ENCODE peak calls at places on chromosomes 2 and 18, in five cellular contexts. One of them, this sample, is unnamed.

GRCh38 chr2:232028631-232029030 is 67.1 kb downstream of the DIS3L2 start:
- DNase-seq in colonic mucosa: no peak
- DNase-seq in KBM-7: no peak
- DNase-seq in left kidney: no peak
- DNase-seq in foreskin fibroblast: peak
- DNase-seq in this sample: no peak

GRCh38 chr2:197427204-197427603 is 7.6 kb downstream of the SF3B1 start:
- DNase-seq in KBM-7: no peak
- DNase-seq in left kidney: no peak
- DNase-seq in colonic mucosa: no peak
- DNase-seq in foreskin fibroblast: no peak
- DNase-seq in this sample: no peak

GRCh38 chr18:48563027-48563426 is 24.2 kb downstream of the CTIF start:
- DNase-seq in colonic mucosa: no peak
- DNase-seq in left kidney: no peak
- DNase-seq in KBM-7: peak
- DNase-seq in foreskin fibroblast: peak
- DNase-seq in this sample: peak

GRCh38 chr2:73968357-73968937 is 16.3 kb upstream of the TET3 start:
- DNase-seq in colonic mucosa: no peak
- DNase-seq in left kidney: no peak
- DNase-seq in KBM-7: no peak
- DNase-seq in foreskin fibroblast: no peak
- DNase-seq in this sample: peak

GRCh38 chr2:172109670-172110421 is 7.1 kb upstream of the DLX2 start:
- DNase-seq in KBM-7: no peak
- DNase-seq in colonic mucosa: no peak
- DNase-seq in foreskin fibroblast: no peak
- DNase-seq in left kidney: peak
- DNase-seq in this sample: no peak

GRCh38 chr2:174778479-174778962 is 14.2 kb upstream of the CHRNA1 start:
- DNase-seq in KBM-7: peak
- DNase-seq in foreskin fibroblast: peak
- DNase-seq in colonic mucosa: peak
- DNase-seq in left kidney: no peak
- DNase-seq in this sample: no peak

GRCh38 chr2:226891780-226892590 is 56.1 kb downstream of the RHBDD1 start:
- DNase-seq in left kidney: no peak
- DNase-seq in foreskin fibroblast: peak
- DNase-seq in KBM-7: no peak
- DNase-seq in colonic mucosa: no peak
- DNase-seq in this sample: no peak

GRCh38 chr2:28193552-28194383 is 198.9 kb upstream of the FOSL2 start:
- DNase-seq in KBM-7: peak
- DNase-seq in left kidney: no peak
- DNase-seq in colonic mucosa: no peak
- DNase-seq in foreskin fibroblast: no peak
- DNase-seq in this sample: peak

GRCh38 chr2:150219861-150220260 is 267.6 kb downstream of the RND3 start:
- DNase-seq in colonic mucosa: no peak
- DNase-seq in left kidney: no peak
- DNase-seq in foreskin fibroblast: no peak
- DNase-seq in KBM-7: no peak
- DNase-seq in this sample: no peak

GRCh38 chr2:180985771-180986395 is 5.5 kb downstream of the UBE2E3 start:
- DNase-seq in colonic mucosa: no peak
- DNase-seq in foreskin fibroblast: no peak
- DNase-seq in left kidney: no peak
- DNase-seq in KBM-7: peak
- DNase-seq in this sample: no peak

GRCh38 chr18:22848618-22849017 is 84.5 kb upstream of the RBBP8 start:
- DNase-seq in foreskin fibroblast: peak
- DNase-seq in left kidney: no peak
- DNase-seq in KBM-7: no peak
- DNase-seq in colonic mucosa: no peak
- DNase-seq in this sample: no peak

GRCh38 chr2:162073776-162074578 is at the start of gene DPP4:
- DNase-seq in KBM-7: peak
- DNase-seq in colonic mucosa: peak
- DNase-seq in foreskin fibroblast: peak
- DNase-seq in left kidney: peak
- DNase-seq in this sample: peak

GRCh38 chr2:126744640-126745039 is 88.7 kb downstream of the GYPC start:
- DNase-seq in left kidney: no peak
- DNase-seq in colonic mucosa: no peak
- DNase-seq in KBM-7: no peak
- DNase-seq in foreskin fibroblast: no peak
- DNase-seq in this sample: no peak

GRCh38 chr18:49459404-49460171 is 857 bp downstream of the DYM start:
- DNase-seq in KBM-7: peak
- DNase-seq in left kidney: no peak
- DNase-seq in foreskin fibroblast: peak
- DNase-seq in colonic mucosa: no peak
- DNase-seq in this sample: peak

GRCh38 chr2:45315881-45316280 is 295.2 kb downstream of the SRBD1 start:
- DNase-seq in left kidney: no peak
- DNase-seq in KBM-7: no peak
- DNase-seq in foreskin fibroblast: peak
- DNase-seq in colonic mucosa: no peak
- DNase-seq in this sample: no peak

GRCh38 chr2:101500175-101500574 is 25.3 kb upstream of the RFX8 start:
- DNase-seq in left kidney: no peak
- DNase-seq in colonic mucosa: no peak
- DNase-seq in KBM-7: no peak
- DNase-seq in foreskin fibroblast: peak
- DNase-seq in this sample: no peak